ENCODE peak calls at places on chromosomes 12 and 14, in six cellular contexts. S is IMR-90, I is NB4, C is cardiac muscle cell, W is HCT116, V is ovary. O is an unnamed sample.

GRCh38 chr14:93055651-93056115 is 60.0 kb downstream of the ITPK1 start:
- DNase-seq in S (no peak), I (no peak), C (no peak), W (no peak), V (no peak), O (no peak)

GRCh38 chr14:94581127-94581999 is at the start of gene SERPINA5:
- DNase-seq in S (no peak), I (peak; percentile 3), C (peak; percentile 73), W (no peak), V (peak; percentile 76), O (no peak)

GRCh38 chr12:42382013-42382696 is 56.2 kb downstream of the PPHLN1 start:
- DNase-seq in S (peak; percentile 50), I (peak; percentile 47), C (peak; percentile 71), W (no peak), V (no peak), O (no peak)

GRCh38 chr12:121668750-121669524 is 517 bp downstream of the MORN3 start:
- DNase-seq in S (peak; percentile 36), I (peak; percentile 73), C (peak; percentile 54), W (no peak), V (peak; percentile 63), O (no peak)

GRCh38 chr14:21106506-21107359 is 5.9 kb downstream of the TMEM253 start:
- DNase-seq in S (peak; percentile 68), I (peak; percentile 87), C (peak; percentile 84), W (peak; percentile 79), V (peak; percentile 87), O (no peak)

GRCh38 chr12:45273717-45274271 is 57.9 kb downstream of the ANO6 start:
- DNase-seq in S (peak; percentile 98), I (no peak), C (peak; percentile 96), W (peak; percentile 90), V (no peak), O (no peak)

GRCh38 chr14:51774209-51774608 is 86.2 kb upstream of the GNG2 start:
- DNase-seq in S (no peak), I (peak; percentile 14), C (no peak), W (no peak), V (no peak), O (no peak)

GRCh38 chr12:49763006-49763591 is 21.7 kb downstream of the TMBIM6 start:
- DNase-seq in S (peak; percentile 39), I (peak; percentile 76), C (peak; percentile 65), W (no peak), V (peak; percentile 75), O (no peak)

GRCh38 chr12:6426882-6427671 is 17.7 kb upstream of the CD27 start:
- DNase-seq in S (no peak), I (peak; percentile 22), C (no peak), W (no peak), V (peak; percentile 19), O (no peak)

GRCh38 chr12:50211392-50212070 is 44.4 kb upstream of the CERS5 start:
- DNase-seq in S (no peak), I (no peak), C (peak; percentile 52), W (no peak), V (no peak), O (no peak)

GRCh38 chr14:73739174-73739898 is 25.2 kb upstream of the PNMA1 start:
- DNase-seq in S (no peak), I (no peak), C (no peak), W (no peak), V (peak; percentile 41), O (no peak)

GRCh38 chr12:69405466-69405865 is 45.9 kb downstream of the YEATS4 start:
- DNase-seq in S (peak; percentile 98), I (no peak), C (peak; percentile 95), W (peak; percentile 84), V (no peak), O (no peak)

GRCh38 chr14:77853919-77854318 is 54.0 kb downstream of the ADCK1 start:
- DNase-seq in S (no peak), I (no peak), C (no peak), W (no peak), V (no peak), O (no peak)

GRCh38 chr12:24499151-24500146 is 449.5 kb downstream of the BCAT1 start:
- DNase-seq in S (peak; percentile 79), I (no peak), C (peak; percentile 67), W (no peak), V (no peak), O (no peak)

GRCh38 chr14:102805941-102806340 is 28.7 kb downstream of the TRAF3 start:
- DNase-seq in S (no peak), I (no peak), C (no peak), W (no peak), V (no peak), O (no peak)

GRCh38 chr12:111753144-111753881 is 13.4 kb upstream of the ALDH2 start:
- DNase-seq in S (peak; percentile 61), I (peak; percentile 85), C (peak; percentile 82), W (peak; percentile 2), V (peak; percentile 79), O (no peak)

GRCh38 chr12:64731683-64732082 is 27.5 kb downstream of the GNS start:
- DNase-seq in S (no peak), I (no peak), C (no peak), W (no peak), V (no peak), O (no peak)
- H3K4me3 ChIP-seq in S (no peak overlapping the region), I (no peak overlapping the region), C (no peak overlapping the region), W (no peak overlapping the region), V (no peak overlapping the region), O (no peak overlapping the region)

GRCh38 chr12:103679771-103680170 is 92.7 kb downstream of the STAB2 start:
- DNase-seq in S (no peak), I (no peak), C (no peak), W (no peak), V (no peak), O (no peak)

GRCh38 chr12:103677341-103677740 is 90.3 kb downstream of the STAB2 start:
- DNase-seq in S (no peak), I (no peak), C (no peak), W (no peak), V (no peak), O (peak; percentile 10)

GRCh38 chr12:103677905-103678304 is 90.8 kb downstream of the STAB2 start:
- DNase-seq in S (no peak), I (no peak), C (no peak), W (no peak), V (no peak), O (no peak)

GRCh38 chr12:103676863-103677262 is 89.8 kb downstream of the STAB2 start:
- DNase-seq in S (no peak), I (no peak), C (no peak), W (no peak), V (no peak), O (no peak)

GRCh38 chr12:103680591-103681065 is 93.6 kb downstream of the STAB2 start:
- DNase-seq in S (peak; percentile 4), I (no peak), C (peak; percentile 84), W (no peak), V (no peak), O (no peak)
- TF ChIP-seq CTCF in S (no peak), I (no peak), C (no peak), W (no peak), V (no peak), O (no peak)

DNA sequence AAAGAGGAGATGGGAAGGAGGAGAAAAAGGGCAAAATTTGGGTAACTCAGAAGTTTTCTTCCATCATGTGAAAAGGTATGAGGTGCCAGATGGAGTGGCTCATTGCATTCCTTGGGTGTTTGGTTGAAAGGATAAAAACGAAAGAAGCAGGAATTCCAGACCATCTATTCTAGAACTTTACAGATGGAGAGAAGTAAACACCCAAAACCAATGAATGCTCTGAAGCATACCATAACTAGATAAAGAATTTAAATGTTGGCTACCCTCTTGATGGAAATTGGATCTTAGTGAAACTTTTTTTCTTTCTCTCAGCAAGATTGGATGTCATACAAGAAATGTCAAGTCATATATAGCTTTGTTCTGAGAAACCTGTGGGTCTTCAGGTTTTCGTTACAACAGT is 175.6 kb upstream of the FAR2 start:
- DNase-seq in S (peak; percentile 34), I (no peak), C (no peak), W (no peak), V (no peak), O (no peak)
- H3K4me3 ChIP-seq in S (no peak overlapping the region), I (no peak overlapping the region), C (no peak overlapping the region), W (no peak overlapping the region), V (no peak overlapping the region), O (no peak overlapping the region)

GRCh38 chr12:818733-819132 is 66.4 kb downstream of the WNK1 start:
- DNase-seq in S (peak; percentile 13), I (no peak), C (no peak), W (no peak), V (no peak), O (no peak)
- TF ChIP-seq CTCF in S (no peak), I (no peak), C (no peak), W (no peak), V (no peak), O (no peak)

DNA sequence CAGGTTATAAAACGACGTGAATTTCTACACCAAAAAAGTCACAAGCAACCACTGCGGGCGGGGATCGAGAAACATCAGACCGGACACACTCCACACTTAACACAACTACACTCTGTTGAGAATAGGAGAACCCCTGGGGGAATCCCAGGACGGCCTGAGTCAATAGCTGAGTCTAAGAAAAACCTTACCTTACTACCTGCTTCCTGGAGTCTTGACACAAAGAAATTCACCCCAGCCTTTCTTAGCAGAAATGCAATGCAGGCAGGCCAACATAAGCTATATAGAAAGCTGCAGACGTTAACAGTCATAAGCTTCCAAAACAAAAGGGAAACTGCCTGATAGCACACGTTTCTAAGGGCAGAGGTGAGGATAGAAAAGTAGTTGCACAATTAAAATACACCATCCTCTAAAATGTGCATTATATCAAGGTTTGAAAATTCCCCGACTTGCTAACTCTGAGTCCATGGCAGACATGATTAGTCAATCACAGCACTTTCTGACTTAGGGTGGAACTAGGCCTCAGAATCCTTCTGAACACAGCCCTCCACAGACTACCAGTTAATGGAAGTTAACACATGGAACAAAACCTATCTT is 68.0 kb downstream of the CCDC88C start:
- DNase-seq in S (no peak), I (no peak), C (no peak), W (no peak), V (no peak), O (no peak)
- H3K4me3 ChIP-seq in S (no peak overlapping the region), I (no peak overlapping the region), C (no peak overlapping the region), W (no peak overlapping the region), V (no peak overlapping the region), O (no peak overlapping the region)

DNA sequence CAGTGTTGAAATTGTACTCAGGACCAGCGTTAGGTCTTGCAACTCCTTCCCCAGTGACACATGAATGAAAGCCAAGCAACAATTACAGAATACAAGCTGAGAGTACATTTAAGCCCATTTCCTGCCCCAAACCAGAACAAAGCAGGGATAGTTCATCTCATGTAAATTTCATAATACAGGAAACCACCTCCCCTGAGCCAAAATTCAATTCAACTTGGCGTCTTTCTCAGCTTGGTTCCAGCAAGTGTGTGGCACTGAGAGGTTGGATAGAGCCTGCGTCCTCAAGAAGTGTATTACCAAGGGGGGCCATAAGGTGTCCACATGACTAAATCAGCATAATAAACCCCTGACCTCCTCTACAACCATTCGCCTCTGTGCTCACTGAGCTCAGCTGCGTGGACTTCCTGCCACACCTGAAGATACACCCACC is 278.9 kb upstream of the CRY1 start:
- DNase-seq in S (peak; percentile 27), I (peak; percentile 74), C (peak; percentile 58), W (no peak), V (no peak), O (no peak)
- TF ChIP-seq CTCF in S (no peak), I (no peak), C (no peak), W (no peak), V (no peak), O (no peak)

GRCh38 chr14:69374235-69374634 is 23.9 kb downstream of the ERH start:
- DNase-seq in S (no peak), I (no peak), C (no peak), W (no peak), V (no peak), O (no peak)
- H3K4me3 ChIP-seq in S (no peak overlapping the region), I (no peak overlapping the region), C (no peak overlapping the region), W (no peak overlapping the region), V (no peak overlapping the region), O (no peak overlapping the region)